ENCODE peak calls at places on chromosomes 6 and 20, in five cellular contexts. C is SIG-M5, E is NCI-H1417, B is cardiac fibroblast, T is Kasumi-1. X is an unnamed sample.

GRCh38 chr20:33649201-33649631 is 12.9 kb upstream of the C20orf144 start:
- DNase-seq in E (peak; percentile 45), B (no peak), C (no peak), T (no peak), X (no peak)

GRCh38 chr6:37624606-37625574 is 72.8 kb downstream of the MDGA1 start:
- DNase-seq in E (peak; percentile 69), T (no peak), B (peak; percentile 43), C (no peak), X (peak; percentile 42)

GRCh38 chr6:81995548-81996289 is 243.2 kb upstream of the TENT5A start:
- DNase-seq in B (peak; percentile 30), T (no peak), E (no peak), C (no peak), X (peak; percentile 10)

GRCh38 chr20:13321416-13321815 is 100.3 kb downstream of the ISM1 start:
- DNase-seq in B (no peak), T (no peak), C (no peak), E (no peak), X (no peak)

GRCh38 chr6:53336070-53336469 is 12.7 kb downstream of the ELOVL5 start:
- DNase-seq in B (no peak), T (no peak), C (no peak), E (no peak), X (no peak)

GRCh38 chr6:15796844-15797243 is 134.0 kb upstream of the DTNBP1 start:
- DNase-seq in C (no peak), B (no peak), E (no peak), T (no peak), X (no peak)

GRCh38 chr20:17469631-17470030 is 61.5 kb downstream of the BFSP1 start:
- DNase-seq in C (no peak), E (no peak), T (no peak), B (no peak), X (no peak)

GRCh38 chr20:41001497-41001896 is 27.1 kb upstream of the TOP1 start:
- DNase-seq in C (peak; percentile 91), E (no peak), B (peak; percentile 38), T (no peak), X (no peak)

GRCh38 chr20:44002861-44003260 is 88.2 kb downstream of the TOX2 start:
- DNase-seq in C (no peak), T (no peak), E (no peak), B (no peak), X (no peak)

GRCh38 chr6:52672422-52673025 is 1.6 kb downstream of the TMEM14A start:
- DNase-seq in T (no peak), C (no peak), B (no peak), E (no peak), X (no peak)

GRCh38 chr20:37007898-37008649 is 56.6 kb upstream of the SAMHD1 start:
- DNase-seq in B (peak; percentile 61), E (no peak), T (peak; percentile 82), C (no peak), X (no peak)

GRCh38 chr20:23093613-23094012 is 7.5 kb upstream of the CD93 start:
- DNase-seq in B (no peak), C (no peak), E (no peak), T (no peak), X (no peak)

GRCh38 chr6:83741089-83741488 is 32.2 kb upstream of the SNAP91 start:
- DNase-seq in T (no peak), B (no peak), C (no peak), E (no peak), X (no peak)

GRCh38 chr6:139126255-139126654 is 8.6 kb upstream of the HECA start:
- DNase-seq in T (peak; percentile 74), C (peak; percentile 66), B (peak; percentile 86), E (no peak), X (peak; percentile 81)

GRCh38 chr6:169868458-169868857 is 117.0 kb downstream of the ERMARD start:
- DNase-seq in E (peak; percentile 38), C (no peak), B (no peak), T (peak; percentile 85), X (no peak)

GRCh38 chr6:125797934-125798444 is 7.2 kb downstream of the NCOA7 start:
- DNase-seq in E (no peak), C (no peak), T (no peak), B (no peak), X (no peak)

GRCh38 chr6:119137194-119138072 is 59.0 kb upstream of the FAM184A start:
- DNase-seq in B (peak; percentile 76), E (no peak), C (no peak), T (peak; percentile 30), X (no peak)

GRCh38 chr6:72624557-72625160 is 2.8 kb downstream of the KCNQ5 start:
- DNase-seq in T (peak; percentile 90), B (peak; percentile 35), C (peak; percentile 19), E (no peak), X (peak; percentile 43)

GRCh38 chr20:58014628-58015315 is 213.7 kb downstream of the ANKRD60 start:
- DNase-seq in B (no peak), T (no peak), E (no peak), C (no peak), X (peak; percentile 27)

GRCh38 chr6:42190784-42191183 is 4.0 kb downstream of the GUCA1B start:
- DNase-seq in T (no peak), E (no peak), C (no peak), B (peak; percentile 62), X (no peak)

GRCh38 chr6:131022691-131023090 is 40.4 kb downstream of the EPB41L2 start:
- DNase-seq in C (no peak), E (no peak), B (no peak), T (no peak), X (no peak)

GRCh38 chr6:149359439-149359838 is 40.6 kb upstream of the SUMO4 start:
- DNase-seq in C (no peak), T (no peak), E (no peak), B (no peak), X (no peak)

GRCh38 chr6:113122060-113122459 is 735.1 kb upstream of the MARCKS start:
- DNase-seq in T (no peak), C (no peak), E (no peak), B (peak; percentile 89), X (peak; percentile 87)

GRCh38 chr20:61260905-61261304 is 8.8 kb downstream of the CDH4 start:
- DNase-seq in T (no peak), C (no peak), B (no peak), E (no peak), X (no peak)

GRCh38 chr6:39137235-39137634 is 22.2 kb upstream of the SAYSD1 start:
- DNase-seq in B (peak; percentile 43), T (peak; percentile 47), C (no peak), E (no peak), X (no peak)

GRCh38 chr6:139027620-139028182 is 844 bp upstream of the ABRACL start:
- DNase-seq in T (peak; percentile 70), E (peak; percentile 72), B (peak; percentile 30), C (no peak), X (no peak)

GRCh38 chr6:158604048-158604406 is 40.5 kb downstream of the DYNLT1 start:
- DNase-seq in T (no peak), E (no peak), C (no peak), B (no peak), X (no peak)

GRCh38 chr6:71332012-71332411 is 43.4 kb downstream of the OGFRL1 start:
- DNase-seq in T (no peak), C (no peak), E (no peak), B (no peak), X (no peak)

GRCh38 chr6:31441368-31442267 is 38.2 kb downstream of the MICA start:
- DNase-seq in C (no peak), E (no peak), T (peak; percentile 26), B (peak; percentile 67), X (peak; percentile 46)

GRCh38 chr20:12372557-12372956 is 454.9 kb downstream of the BTBD3 start:
- DNase-seq in E (peak; percentile 44), B (no peak), C (no peak), T (no peak), X (no peak)

GRCh38 chr20:14897608-14898007 is 560.2 kb upstream of the FLRT3 start:
- DNase-seq in C (no peak), T (no peak), E (no peak), B (no peak), X (no peak)

GRCh38 chr20:47773381-47773786 is 11.9 kb downstream of the SULF2 start:
- DNase-seq in C (no peak), E (no peak), B (peak; percentile 37), T (no peak), X (no peak)

GRCh38 chr6:97174471-97174870 is 108.5 kb downstream of the MMS22L start:
- DNase-seq in B (no peak), E (no peak), T (no peak), C (no peak), X (no peak)

GRCh38 chr6:100255701-100256100 is 209.0 kb downstream of the SIM1 start:
- DNase-seq in C (no peak), E (no peak), B (no peak), T (no peak), X (no peak)

GRCh38 chr6:47407295-47408281 is 70.0 kb upstream of the CD2AP start:
- DNase-seq in E (no peak), B (peak; percentile 7), C (no peak), T (no peak), X (no peak)

GRCh38 chr20:56245761-56246160 is 2.8 kb upstream of the MC3R start:
- DNase-seq in E (peak; percentile 7), T (peak; percentile 13), B (no peak), C (no peak), X (peak; percentile 82)

GRCh38 chr20:63534831-63535651 is 2.1 kb downstream of the PTK6 start:
- DNase-seq in T (no peak), B (no peak), C (no peak), E (no peak), X (no peak)